ENCODE peak calls at places on chromosome 20, in five cellular contexts. N, P, U, J and C are unnamed samples.

GRCh38 chr20:6164421-6165341 is 41.9 kb upstream of the FERMT1 start:
- DNase-seq in J (peak; percentile 97), N (no peak), U (no peak), P (no peak), C (no peak)

GRCh38 chr20:40980828-40981310 is 47.8 kb upstream of the TOP1 start:
- DNase-seq in N (no peak), U (no peak), J (no peak), P (no peak), C (no peak)

GRCh38 chr20:14561733-14562132 is 224.3 kb upstream of the FLRT3 start:
- DNase-seq in J (no peak), N (no peak), P (no peak), U (no peak), C (no peak)

GRCh38 chr20:47274449-47275108 is 81.9 kb downstream of the ZMYND8 start:
- DNase-seq in N (peak; percentile 77), P (no peak), J (no peak), U (no peak), C (peak; percentile 51)

GRCh38 chr20:3729811-3730550 is 2.5 kb upstream of the HSPA12B start:
- DNase-seq in N (no peak), U (no peak), P (no peak), J (no peak), C (no peak)

GRCh38 chr20:36519012-36519719 is 22.2 kb upstream of the MYL9 start:
- DNase-seq in P (no peak), N (no peak), J (no peak), U (no peak), C (no peak)

GRCh38 chr20:24782221-24782620 is 166.8 kb upstream of the CST7 start:
- DNase-seq in J (no peak), N (no peak), U (no peak), P (no peak), C (no peak)

GRCh38 chr20:51861726-51862466 is 59.6 kb upstream of the SALL4 start:
- DNase-seq in N (no peak), U (no peak), P (no peak), J (no peak), C (no peak)

GRCh38 chr20:44489931-44490330 is 14.3 kb downstream of the TTPAL start:
- DNase-seq in J (no peak), P (no peak), N (no peak), U (no peak), C (no peak)

GRCh38 chr20:11755071-11755881 is 162.4 kb upstream of the BTBD3 start:
- DNase-seq in U (no peak), N (no peak), J (no peak), P (no peak), C (peak; percentile 4)

GRCh38 chr20:32457476-32457986 is 99.4 kb downstream of the ASXL1 start:
- DNase-seq in P (peak; percentile 80), J (peak; percentile 23), N (peak; percentile 77), U (no peak), C (peak; percentile 52)

GRCh38 chr20:59010995-59011873 is 4.2 kb upstream of the CTSZ start:
- DNase-seq in U (no peak), J (no peak), P (no peak), N (peak; percentile 91), C (no peak)

GRCh38 chr20:4795394-4795793 is 73.7 kb downstream of the PRND start:
- DNase-seq in U (no peak), J (no peak), P (no peak), N (peak; percentile 72), C (peak; percentile 52)

GRCh38 chr20:1858859-1859258 is 36.3 kb upstream of the SIRPA start:
- DNase-seq in P (no peak), J (no peak), N (no peak), U (no peak), C (no peak)

GRCh38 chr20:18739785-18740184 is 73.8 kb upstream of the SCP2D1 start:
- DNase-seq in N (no peak), J (no peak), U (peak; percentile 42), P (peak; percentile 12), C (no peak)

GRCh38 chr20:14336667-14337066 is 745 bp downstream of the FLRT3 start:
- DNase-seq in N (peak; percentile 31), P (no peak), U (no peak), J (no peak), C (no peak)

GRCh38 chr20:24917797-24918578 is 31.1 kb upstream of the CST7 start:
- DNase-seq in N (peak; percentile 45), J (peak; percentile 58), P (peak; percentile 80), U (peak; percentile 54), C (peak; percentile 89)

GRCh38 chr20:62114894-62115293 is 7.4 kb upstream of the LSM14B start:
- DNase-seq in P (no peak), U (no peak), N (no peak), J (no peak), C (no peak)

GRCh38 chr20:420721-421574 is 12.8 kb downstream of the RBCK1 start:
- DNase-seq in U (peak; percentile 85), P (peak; percentile 52), J (peak; percentile 89), N (no peak), C (peak; percentile 20)

GRCh38 chr20:17965042-17965697 is 3.4 kb downstream of the SNX5 start:
- DNase-seq in N (no peak), U (peak; percentile 56), P (no peak), J (no peak), C (no peak)

GRCh38 chr20:24835195-24835594 is 113.9 kb upstream of the CST7 start:
- DNase-seq in P (no peak), N (no peak), J (no peak), U (no peak), C (no peak)

GRCh38 chr20:44494266-44494665 is 18.6 kb downstream of the TTPAL start:
- DNase-seq in N (no peak), J (no peak), U (no peak), P (no peak), C (no peak)

GRCh38 chr20:62511915-62512610 is 36.3 kb upstream of the GATA5 start:
- DNase-seq in P (no peak), J (no peak), U (no peak), N (no peak), C (no peak)

GRCh38 chr20:38883081-38883980 is 42.9 kb upstream of the FAM83D start:
- DNase-seq in U (no peak), N (no peak), J (peak; percentile 20), P (no peak), C (no peak)

GRCh38 chr20:50534567-50534966 is 24.4 kb downstream of the PTPN1 start:
- DNase-seq in J (no peak), P (no peak), U (no peak), N (peak; percentile 70), C (peak; percentile 50)

GRCh38 chr20:25574411-25574810 is 10.9 kb downstream of the NINL start:
- DNase-seq in J (no peak), P (peak; percentile 34), N (peak; percentile 48), U (no peak), C (peak; percentile 11)

GRCh38 chr20:21503345-21503744 is 10.5 kb downstream of the NKX2-2 start:
- DNase-seq in N (peak; percentile 27), J (no peak), U (no peak), P (no peak), C (no peak)

GRCh38 chr20:11675920-11676617 is 241.6 kb upstream of the BTBD3 start:
- DNase-seq in U (no peak), J (no peak), P (no peak), N (no peak), C (no peak)